ENCODE peak calls at places on chromosomes 7 and 10, in five cellular contexts. Z, W, K, N and J are unnamed samples.

GRCh38 chr10:79104264-79104954 is 35.6 kb downstream of the ZMIZ1 start:
- DNase-seq in Z (peak; percentile 62), W (no peak), K (no peak), N (no peak), J (no peak)

GRCh38 chr10:5854178-5854570 is 35.5 kb downstream of the ANKRD16 start:
- DNase-seq in W (no peak), K (no peak), Z (no peak), N (no peak), J (no peak)

GRCh38 chr7:13910805-13911551 is 78.5 kb downstream of the ETV1 start:
- DNase-seq in N (no peak), W (no peak), Z (no peak), K (no peak), J (no peak)

GRCh38 chr7:123260428-123260960 is 60.7 kb upstream of the SLC13A1 start:
- DNase-seq in N (no peak), W (peak; percentile 17), K (peak; percentile 31), Z (no peak), J (no peak)

GRCh38 chr10:44920252-44920651 is 9.1 kb downstream of the TMEM72 start:
- DNase-seq in N (no peak), W (no peak), Z (no peak), K (no peak), J (no peak)

GRCh38 chr7:101947899-101948298 is 130.5 kb downstream of the CUX1 start:
- DNase-seq in Z (no peak), W (peak; percentile 33), N (peak; percentile 56), K (no peak), J (peak; percentile 85)

GRCh38 chr7:149819141-149819960 is 18.8 kb upstream of the ZNF862 start:
- DNase-seq in N (no peak), Z (no peak), K (no peak), W (no peak), J (peak; percentile 18)

GRCh38 chr7:3194501-3195141 is 106.4 kb upstream of the SDK1 start:
- DNase-seq in K (no peak), N (peak; percentile 97), W (no peak), Z (no peak), J (no peak)

GRCh38 chr10:127157506-127158205 is 38.7 kb downstream of the INSYN2A start:
- DNase-seq in N (no peak), K (no peak), W (no peak), Z (no peak), J (no peak)

GRCh38 chr7:32170838-32171237 is 100.6 kb upstream of the PDE1C start:
- DNase-seq in Z (no peak), K (no peak), W (no peak), N (no peak), J (no peak)

GRCh38 chr7:156160811-156161210 is 348.5 kb upstream of the SHH start:
- DNase-seq in W (peak; percentile 25), Z (no peak), K (no peak), N (peak; percentile 70), J (no peak)

GRCh38 chr10:24503627-24504320 is 219.9 kb downstream of the ARHGAP21 start:
- DNase-seq in W (peak; percentile 65), Z (no peak), N (peak; percentile 90), K (peak; percentile 74), J (no peak)

GRCh38 chr10:51288511-51288910 is 214.2 kb downstream of the PRKG1 start:
- DNase-seq in K (no peak), N (no peak), Z (no peak), W (no peak), J (no peak)

GRCh38 chr7:41438919-41439882 is 263.7 kb downstream of the INHBA start:
- DNase-seq in N (no peak), K (no peak), W (no peak), Z (no peak), J (no peak)

GRCh38 chr10:88994034-88994433 is 3.4 kb downstream of the FAS start:
- DNase-seq in K (peak; percentile 16), Z (no peak), W (no peak), N (no peak), J (no peak)

GRCh38 chr7:138872576-138872975 is 74.6 kb upstream of the ATP6V0A4 start:
- DNase-seq in Z (no peak), N (no peak), W (no peak), K (no peak), J (no peak)

GRCh38 chr10:126350216-126350992 is 37.9 kb downstream of the ADAM12 start:
- DNase-seq in W (no peak), N (no peak), K (no peak), Z (no peak), J (no peak)

GRCh38 chr10:95335933-95336699 is 45.3 kb upstream of the PDLIM1 start:
- DNase-seq in K (no peak), W (no peak), Z (no peak), N (no peak), J (no peak)

GRCh38 chr10:104253576-104254410 is 899 bp upstream of the GSTO1 start:
- DNase-seq in K (no peak), Z (no peak), W (no peak), N (peak; percentile 53), J (no peak)

GRCh38 chr10:28897617-28898464 is 220.5 kb downstream of the BAMBI start:
- DNase-seq in K (no peak), W (no peak), Z (no peak), N (no peak), J (peak; percentile 29)

GRCh38 chr10:70602665-70603438 is at the start of gene PRF1:
- DNase-seq in K (peak; percentile 40), Z (no peak), W (peak; percentile 62), N (no peak), J (no peak)

GRCh38 chr7:252216-252965 is 37.6 kb upstream of the FOXL3 start:
- DNase-seq in K (no peak), W (no peak), Z (no peak), N (no peak), J (no peak)

GRCh38 chr10:50991496-50992355 is 82.6 kb upstream of the PRKG1 start:
- DNase-seq in W (peak; percentile 61), K (peak; percentile 73), Z (peak; percentile 71), N (peak; percentile 55), J (peak; percentile 82)

GRCh38 chr7:112501958-112502503 is 21.2 kb downstream of the LSMEM1 start:
- DNase-seq in W (no peak), N (no peak), Z (no peak), K (no peak), J (no peak)

DNA sequence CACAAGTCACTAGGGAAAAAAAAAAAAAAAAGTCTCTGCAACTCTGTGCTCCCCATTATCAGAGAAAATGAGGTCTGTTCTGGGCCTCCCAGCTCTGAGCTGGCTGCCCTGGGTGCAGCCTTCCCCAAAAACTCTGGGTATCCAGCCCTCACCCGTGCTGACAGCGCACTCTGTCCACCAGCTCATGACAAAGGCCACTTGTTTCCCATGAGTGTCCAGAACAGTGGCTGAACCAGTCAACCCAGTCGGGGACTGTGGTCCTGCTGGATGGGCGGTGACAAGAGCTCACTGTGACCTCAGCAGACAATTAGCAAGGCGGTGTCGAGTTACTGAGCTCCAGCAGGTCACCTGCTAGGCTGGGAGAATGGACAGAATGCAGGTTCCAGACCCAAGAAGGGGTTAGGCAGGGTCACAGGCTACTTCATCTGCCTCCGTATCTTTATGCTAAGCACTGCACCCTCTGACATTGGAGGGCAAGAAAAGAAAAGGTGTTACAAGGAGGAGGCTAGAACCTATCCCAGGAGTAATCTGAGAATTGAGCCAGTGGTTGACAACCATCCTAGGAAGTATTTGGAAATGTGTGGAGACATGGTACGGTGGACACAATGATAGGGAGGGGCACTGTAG is 37.2 kb downstream of the DLG5 start:
- DNase-seq in W (peak; percentile 74), Z (no peak), N (peak; percentile 87), K (peak; percentile 80), J (no peak)
- H3K4me1 ChIP-seq in W (peaks cover 48% of the 10 kb centered on the region), Z (peaks cover 50% of the 10 kb centered on the region), N (peaks cover 56% of the 10 kb centered on the region), K (peaks cover 8% of the 10 kb centered on the region), J (no peaks in the 10 kb centered on the region)

GRCh38 chr10:81496626-81497025 is 378.4 kb upstream of the NRG3 start:
- DNase-seq in Z (no peak), N (no peak), W (no peak), K (no peak), J (no peak)
- H3K4me1 ChIP-seq in Z (no peaks in the 10 kb centered on the region), N (peaks cover 4% of the 10 kb centered on the region), W (no peaks in the 10 kb centered on the region), K (no peaks in the 10 kb centered on the region), J (no peaks in the 10 kb centered on the region)

DNA sequence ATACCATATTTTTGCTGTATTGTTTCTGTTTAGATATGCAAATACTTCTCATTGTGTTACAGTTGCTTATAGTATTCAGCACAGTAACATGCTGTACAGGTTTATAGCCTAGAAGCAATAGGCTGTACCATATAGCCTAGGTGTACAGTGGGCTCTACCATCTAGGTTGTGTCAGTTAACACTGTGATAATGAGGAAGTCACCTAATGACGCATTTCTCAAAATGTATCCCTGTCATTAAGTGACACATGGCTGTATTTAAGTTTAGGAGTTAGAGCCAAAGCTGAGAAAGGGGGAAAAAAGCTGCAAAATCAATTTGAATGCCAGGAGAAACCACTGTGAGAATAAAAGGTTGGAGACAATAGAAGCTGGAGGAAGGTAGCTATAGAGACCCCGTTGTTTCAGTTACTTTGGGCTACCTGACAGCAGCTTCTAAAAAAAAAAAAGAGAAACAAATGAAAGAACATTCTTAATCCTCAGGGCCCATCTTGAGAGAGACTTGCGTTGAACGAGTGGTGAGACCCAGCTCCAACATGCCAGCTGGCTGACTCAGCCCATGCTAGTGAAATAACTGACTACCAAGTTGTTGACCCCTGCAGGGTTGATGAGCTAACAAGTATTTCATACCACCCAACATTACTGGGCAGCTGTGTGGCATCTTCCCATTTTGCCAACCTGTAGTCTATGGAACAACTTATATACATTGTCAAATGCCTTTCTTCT is 8.7 kb downstream of the STARD3NL start:
- DNase-seq in Z (no peak), K (no peak), W (no peak), N (no peak), J (no peak)
- H3K4me1 ChIP-seq in Z (peaks cover 34% of the 10 kb centered on the region), K (no peaks in the 10 kb centered on the region), W (no peaks in the 10 kb centered on the region), N (peaks cover 33% of the 10 kb centered on the region), J (no peaks in the 10 kb centered on the region)

GRCh38 chr7:105477908-105478307 is 44.2 kb downstream of the PUS7 start:
- DNase-seq in Z (no peak), N (no peak), K (no peak), W (no peak), J (no peak)
- H3K4me1 ChIP-seq in Z (no peaks in the 10 kb centered on the region), N (no peaks in the 10 kb centered on the region), K (no peaks in the 10 kb centered on the region), W (no peaks in the 10 kb centered on the region), J (no peaks in the 10 kb centered on the region)

DNA sequence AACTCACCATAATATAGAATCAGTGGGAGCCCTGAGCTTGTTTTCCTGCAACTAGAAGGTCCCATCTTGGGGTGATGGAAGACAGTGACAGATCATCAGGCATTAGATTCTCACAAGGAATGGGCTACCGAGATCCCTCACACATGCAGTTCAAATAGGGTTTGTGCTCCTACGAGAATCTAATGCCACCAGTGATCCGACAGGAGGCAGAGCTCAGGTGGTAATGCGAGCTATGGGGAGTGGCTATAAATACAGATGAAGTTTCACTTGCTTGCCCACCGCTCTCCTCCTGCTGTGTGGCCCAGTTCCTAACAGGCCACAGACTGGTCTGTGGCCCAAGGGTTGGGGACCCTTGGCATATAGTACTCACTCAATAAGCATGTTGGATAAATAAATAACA is 93.4 kb downstream of the POU6F2 start:
- DNase-seq in K (no peak), Z (no peak), N (no peak), W (no peak), J (no peak)
- H3K4me1 ChIP-seq in K (no peaks in the 10 kb centered on the region), Z (peaks cover 9% of the 10 kb centered on the region), N (peaks cover 12% of the 10 kb centered on the region), W (no peaks in the 10 kb centered on the region), J (no peaks in the 10 kb centered on the region)

GRCh38 chr7:129781128-129781855 is 169.8 kb downstream of the NRF1 start:
- DNase-seq in Z (no peak), W (no peak), K (no peak), N (peak; percentile 81), J (no peak)
- H3K4me1 ChIP-seq in Z (peaks cover 75% of the 10 kb centered on the region), W (peaks cover 68% of the 10 kb centered on the region), K (peaks cover 36% of the 10 kb centered on the region), N (peaks cover 50% of the 10 kb centered on the region), J (peaks cover 30% of the 10 kb centered on the region)